ENCODE peak calls at places on chromosomes 4 and X, in nine cellular contexts. G is fibroblast of pulmonary artery; B is endothelial cell of umbilical vein; X is kidney; W is ascending aorta; Y is heart right ventricle; M is fibroblast of the aortic adventitia; P is fibroblast of lung; C is CD8-positive, alpha-beta T cell. A is an unnamed sample.

GRCh38 chr4:122705547-122705946 is 27.0 kb upstream of the BBS12 start:
- DNase-seq in G (no peak), B (no peak), X (no peak), W (no peak), Y (no peak), M (no peak), P (no peak), C (no peak), A (no peak)

GRCh38 chr4:1418494-1419285 is 12.4 kb upstream of the NKX1-1 start:
- DNase-seq in G (no peak), B (no peak), X (no peak), W (peak), Y (no peak), M (no peak), P (no peak), C (no peak), A (no peak)

GRCh38 chr4:15339732-15340131 is 88.1 kb upstream of the C1QTNF7 start:
- DNase-seq in G (peak), B (no peak), X (no peak), W (no peak), Y (no peak), M (no peak), P (no peak), C (no peak), A (peak)

GRCh38 chrX:130118941-130119640 is 8.8 kb upstream of the ELF4 start:
- DNase-seq in G (peak), B (no peak), X (no peak), W (no peak), Y (no peak), M (peak), P (peak), C (no peak), A (peak)

GRCh38 chrX:37825225-37825842 is 22.0 kb downstream of the DYNLT3 start:
- DNase-seq in G (peak), B (peak), X (no peak), W (peak), Y (peak), M (peak), P (no peak), C (peak), A (peak)

GRCh38 chr4:168408620-168409019 is 71.7 kb downstream of the DDX60L start:
- DNase-seq in G (peak), B (peak), X (no peak), W (peak), Y (peak), M (peak), P (peak), C (no peak), A (peak)

GRCh38 chr4:153427363-153428071 is 38.6 kb upstream of the TMEM131L start:
- DNase-seq in G (peak), B (no peak), X (no peak), W (no peak), Y (no peak), M (peak), P (peak), C (no peak), A (peak)

GRCh38 chrX:70044541-70045245 is 5.0 kb downstream of the AWAT2 start:
- DNase-seq in G (peak), B (peak), X (no peak), W (no peak), Y (no peak), M (peak), P (no peak), C (no peak), A (peak)

GRCh38 chrX:13933851-13934250 is 95.8 kb downstream of the GEMIN8 start:
- DNase-seq in G (no peak), B (no peak), X (no peak), W (no peak), Y (no peak), M (no peak), P (peak), C (no peak), A (no peak)

GRCh38 chr4:159946983-159947645 is 844.2 kb downstream of the RAPGEF2 start:
- DNase-seq in G (peak), B (peak), X (no peak), W (no peak), Y (no peak), M (peak), P (peak), C (no peak), A (peak)

GRCh38 chr4:112840619-112841018 is 203.7 kb downstream of the LARP7 start:
- DNase-seq in G (no peak), B (no peak), X (no peak), W (no peak), Y (no peak), M (no peak), P (no peak), C (no peak), A (no peak)

GRCh38 chr4:164847967-164848649 is 28.9 kb upstream of the APELA start:
- DNase-seq in G (no peak), B (no peak), X (no peak), W (no peak), Y (no peak), M (no peak), P (no peak), C (no peak), A (no peak)

GRCh38 chrX:138761380-138761779 is 49.9 kb upstream of the FGF13 start:
- DNase-seq in G (no peak), B (no peak), X (no peak), W (no peak), Y (no peak), M (no peak), P (no peak), C (no peak), A (no peak)

GRCh38 chrX:138759217-138759943 is 47.9 kb upstream of the FGF13 start:
- DNase-seq in G (no peak), B (no peak), X (no peak), W (no peak), Y (no peak), M (no peak), P (no peak), C (no peak), A (no peak)

GRCh38 chrX:138754861-138755260 is 43.3 kb upstream of the FGF13 start:
- DNase-seq in G (no peak), B (no peak), X (no peak), W (no peak), Y (no peak), M (no peak), P (peak), C (no peak), A (no peak)

DNA sequence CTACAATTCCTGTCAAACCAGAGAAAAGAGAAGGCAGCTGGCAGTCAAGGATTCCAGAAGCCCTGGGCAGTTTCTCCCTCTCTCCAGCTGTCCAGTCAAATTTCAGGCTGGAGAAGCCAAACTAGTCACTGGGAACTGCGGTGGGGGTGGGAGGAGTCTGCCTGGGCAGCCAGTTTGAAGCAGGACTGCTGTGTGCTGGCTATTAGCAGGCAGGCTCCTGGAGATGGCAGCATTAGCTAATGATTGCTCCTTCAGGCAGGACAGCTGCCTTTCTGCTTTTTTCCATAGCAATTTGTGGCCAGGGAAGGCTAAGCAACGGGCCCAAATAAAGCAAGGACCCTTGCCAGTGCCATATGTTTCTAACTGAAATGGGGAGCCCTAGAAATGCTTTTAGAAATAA is 44.7 kb upstream of the FGF13 start:
- DNase-seq in G (peak), B (no peak), X (peak), W (no peak), Y (peak), M (peak), P (peak), C (no peak), A (peak)
- TF ChIP-seq CTCF in G (no peak), B (no peak), X (peak), W (peak), Y (peak), M (peak), P (peak), C (no peak), A (no peak)

DNA sequence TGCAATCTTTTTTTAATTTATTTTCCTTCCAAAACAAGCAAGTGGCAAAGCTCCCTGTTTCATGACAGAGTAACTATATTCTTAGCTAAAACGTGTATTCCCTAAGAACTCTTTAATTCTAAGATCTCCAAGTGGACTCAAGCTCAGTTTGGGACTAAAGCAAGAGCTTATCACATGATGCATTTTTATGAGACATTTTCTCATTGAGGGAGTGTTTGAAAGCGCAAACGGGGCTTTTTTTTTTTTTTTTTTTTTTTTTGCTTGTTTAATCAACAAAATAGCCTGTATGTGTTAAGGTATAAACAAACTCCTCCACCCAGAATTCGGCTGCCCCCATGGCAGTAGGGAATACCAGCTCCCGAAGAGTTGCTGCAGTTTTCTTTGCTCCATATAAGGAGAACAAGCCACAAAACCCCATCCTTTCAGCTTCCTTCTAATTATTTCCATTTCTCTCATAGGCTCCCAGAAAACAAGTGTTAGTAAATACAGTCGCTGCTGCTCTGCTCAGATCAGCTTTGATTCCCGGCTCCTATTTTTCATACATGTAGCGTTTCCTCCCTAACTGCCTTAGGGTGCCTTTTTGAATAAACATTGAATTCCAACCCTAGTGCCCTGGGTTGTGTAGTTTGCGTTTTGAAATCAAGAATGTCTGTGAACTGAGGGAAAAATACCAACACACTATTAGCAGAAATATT is 669 bp upstream of the PPARGC1A start:
- DNase-seq in G (no peak), B (no peak), X (no peak), W (no peak), Y (no peak), M (no peak), P (no peak), C (no peak), A (peak)
- H3K4me3 ChIP-seq in G (no peak), B (no peak), X (peak), W (peak), Y (peak), M (no peak), P (no peak), C (no peak), A (peak)

DNA sequence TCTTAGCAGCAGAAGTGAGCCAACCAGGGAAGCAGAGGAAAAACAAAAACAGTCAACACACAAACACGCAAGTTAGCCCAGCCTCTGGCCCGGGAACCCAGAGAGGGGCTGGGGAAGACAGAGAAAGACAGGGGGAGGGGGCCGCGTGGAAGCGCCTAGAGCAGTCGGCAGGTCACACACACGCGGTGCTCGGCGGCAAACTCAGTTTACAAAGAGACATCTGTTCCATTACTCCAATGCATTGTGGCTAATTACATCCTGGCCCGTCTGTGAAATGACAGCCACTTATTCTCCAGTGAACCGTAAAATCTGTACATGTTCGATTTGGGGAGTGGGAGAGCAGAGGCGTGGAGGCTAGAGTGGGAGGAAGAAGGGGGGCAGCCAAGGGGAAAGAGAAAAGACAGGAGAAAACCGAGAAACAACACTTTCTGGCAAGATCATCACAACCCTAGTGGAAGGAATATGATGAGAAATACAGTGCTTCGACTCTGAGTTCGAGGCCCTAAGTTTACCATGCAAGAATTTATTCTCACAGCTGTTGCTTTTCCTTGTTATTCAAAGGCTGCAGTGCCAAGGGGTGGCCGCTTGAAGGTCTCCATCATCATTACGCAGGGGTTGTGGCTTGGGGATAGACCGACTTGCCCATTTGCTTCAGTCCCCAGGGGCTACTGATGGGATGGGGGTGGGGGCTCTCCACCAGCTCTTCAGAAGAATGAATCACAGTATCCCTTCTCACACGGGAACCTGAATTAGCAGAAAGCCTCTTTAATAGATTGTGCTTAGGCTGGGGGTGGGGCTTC is 167.7 kb downstream of the MGST2 start:
- DNase-seq in G (no peak), B (no peak), X (no peak), W (no peak), Y (no peak), M (no peak), P (no peak), C (no peak), A (no peak)
- TF ChIP-seq CTCF in G (no peak), B (no peak), X (no peak), W (no peak), Y (no peak), M (no peak), P (no peak), C (no peak), A (no peak)

DNA sequence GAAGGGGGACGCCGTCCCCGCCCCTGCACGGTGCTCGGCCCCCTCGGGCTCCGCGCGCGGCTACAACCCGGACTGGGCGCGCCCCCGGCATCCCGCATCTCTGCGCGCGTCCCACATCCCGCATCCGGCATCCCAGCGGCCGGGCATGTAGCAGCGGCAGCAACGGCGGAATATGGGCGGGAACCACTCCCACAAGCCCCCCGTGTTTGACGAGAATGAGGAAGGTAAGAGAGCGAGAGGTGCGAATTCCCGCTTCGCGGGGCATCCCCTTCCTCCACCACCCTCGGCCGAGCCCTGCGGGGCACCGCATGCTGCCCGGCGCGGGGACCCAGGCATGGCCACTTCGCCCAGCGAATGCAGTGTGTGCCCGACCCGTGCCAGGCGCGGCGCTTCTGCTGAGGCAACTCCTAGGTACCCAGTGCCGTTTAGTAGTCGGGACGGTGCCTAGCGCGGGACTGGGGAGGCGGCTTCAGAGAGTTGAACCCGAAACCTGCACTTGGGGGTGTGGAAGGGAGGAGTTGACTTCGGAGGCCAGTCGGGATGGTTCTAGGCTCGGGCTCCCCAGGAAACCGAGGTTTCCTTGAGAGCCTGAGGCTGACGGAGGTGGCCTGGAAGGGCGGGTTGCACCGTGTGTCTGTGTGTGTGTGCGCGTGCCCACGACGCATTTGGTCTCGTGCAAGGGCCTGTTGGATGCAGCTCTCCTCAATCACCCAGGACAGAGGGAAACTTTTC is 578 bp downstream of the STK32B start:
- DNase-seq in G (no peak), B (peak), X (peak), W (no peak), Y (no peak), M (no peak), P (peak), C (no peak), A (no peak)
- H3K4me3 ChIP-seq in G (peak), B (peak), X (peak), W (peak), Y (peak), M (peak), P (peak), C (peak), A (peak)

DNA sequence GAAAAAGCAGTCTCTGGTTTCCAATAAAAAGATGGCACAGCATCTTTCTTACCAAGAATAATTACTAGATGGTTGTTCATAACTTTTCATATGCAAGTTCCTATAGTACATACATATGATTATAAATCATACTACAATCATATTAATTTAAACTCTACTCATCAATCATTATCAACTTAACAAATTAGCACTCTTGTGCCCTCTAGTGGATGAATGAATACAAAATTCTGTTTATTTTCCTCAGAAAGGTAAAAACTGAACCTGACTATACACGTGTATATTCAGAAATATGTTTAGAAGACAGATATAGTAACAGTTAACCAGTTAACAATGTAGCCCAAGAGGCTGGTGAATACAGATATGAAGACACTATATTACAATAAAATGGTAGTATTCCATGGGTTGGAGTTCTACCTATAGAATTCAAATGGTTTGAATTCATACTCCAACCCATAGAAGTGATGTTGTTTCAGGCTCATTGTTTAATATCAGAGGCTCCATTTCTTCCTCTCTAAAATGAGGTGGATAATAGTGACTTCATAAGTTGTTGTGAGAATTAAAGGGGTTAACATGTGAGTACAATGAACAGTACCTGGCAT is 100.0 kb downstream of the ADAMTS3 start:
- DNase-seq in G (peak), B (peak), X (no peak), W (no peak), Y (no peak), M (peak), P (no peak), C (no peak), A (peak)
- TF ChIP-seq CTCF in G (peak), B (peak), X (peak), W (peak), Y (peak), M (peak), P (no peak), C (peak), A (peak)